ENCODE peak calls at places on chromosomes 2 and 18, in six cellular contexts. B is fibroblast of pulmonary artery; S is fibroblast of the aortic adventitia; V is left ventricle myocardium inferior; A is HCT116; T is CD8-positive, alpha-beta T cell. G is an unnamed sample.

GRCh38 chr2:110115291-110116032 is at the start of gene MALL:
- DNase-seq in B (no peak), S (peak), V (no peak), A (peak), T (no peak), G (peak)

GRCh38 chr2:219009294-219009693 is 16.1 kb upstream of the CRYBA2 start:
- DNase-seq in B (no peak), S (no peak), V (no peak), A (no peak), T (no peak), G (no peak)

GRCh38 chr2:232574674-232575403 is 24.4 kb downstream of the EIF4E2 start:
- DNase-seq in B (no peak), S (no peak), V (no peak), A (no peak), T (no peak), G (no peak)

GRCh38 chr2:148880636-148881035 is 5.6 kb downstream of the KIF5C start:
- DNase-seq in B (no peak), S (no peak), V (no peak), A (no peak), T (no peak), G (no peak)

GRCh38 chr2:216057688-216058193 is 23.9 kb downstream of the PECR start:
- DNase-seq in B (no peak), S (no peak), V (no peak), A (peak), T (peak), G (peak)

GRCh38 chr18:6437937-6438818 is 23.5 kb upstream of the L3MBTL4 start:
- DNase-seq in B (no peak), S (no peak), V (no peak), A (no peak), T (no peak), G (no peak)

GRCh38 chr2:26396734-26397298 is 4.9 kb upstream of the DRC1 start:
- DNase-seq in B (no peak), S (no peak), V (no peak), A (no peak), T (peak), G (no peak)

GRCh38 chr2:235263205-235264120 is 230.4 kb upstream of the AGAP1 start:
- DNase-seq in B (peak), S (peak), V (peak), A (peak), T (no peak), G (peak)

GRCh38 chr2:41836944-41837343 is 210.9 kb upstream of the PKDCC start:
- DNase-seq in B (peak), S (peak), V (no peak), A (peak), T (peak), G (peak)

GRCh38 chr2:98242006-98242405 is 104.2 kb upstream of the CNGA3 start:
- DNase-seq in B (no peak), S (no peak), V (no peak), A (no peak), T (no peak), G (no peak)

GRCh38 chr2:71792926-71793761 is 339.8 kb downstream of the DYSF start:
- DNase-seq in B (peak), S (no peak), V (no peak), A (no peak), T (no peak), G (peak)

GRCh38 chr2:27494944-27495554 is at the start of gene FNDC4:
- DNase-seq in B (no peak), S (no peak), V (peak), A (no peak), T (peak), G (no peak)

GRCh38 chr2:24842081-24843050 is 49.1 kb downstream of the CENPO start:
- DNase-seq in B (no peak), S (no peak), V (peak), A (no peak), T (no peak), G (no peak)

GRCh38 chr2:30237346-30238142 is 6.2 kb downstream of the LBH start:
- DNase-seq in B (no peak), S (no peak), V (no peak), A (no peak), T (no peak), G (peak)

GRCh38 chr2:164115806-164116205 is 380.0 kb upstream of the FIGN start:
- DNase-seq in B (no peak), S (no peak), V (no peak), A (no peak), T (no peak), G (no peak)

GRCh38 chr2:157055660-157056199 is 201.8 kb upstream of the GALNT5 start:
- DNase-seq in B (peak), S (peak), V (no peak), A (peak), T (no peak), G (peak)

GRCh38 chr18:3972291-3972985 is 482.7 kb downstream of the DLGAP1 start:
- DNase-seq in B (no peak), S (no peak), V (no peak), A (no peak), T (no peak), G (no peak)

GRCh38 chr2:43269074-43269572 is 42.7 kb upstream of the ZFP36L2 start:
- DNase-seq in B (peak), S (peak), V (peak), A (no peak), T (no peak), G (peak)

GRCh38 chr2:58651930-58652329 is 410.8 kb upstream of the FANCL start:
- DNase-seq in B (no peak), S (no peak), V (no peak), A (no peak), T (no peak), G (no peak)

GRCh38 chr2:224927011-224927410 is 115.3 kb downstream of the DOCK10 start:
- DNase-seq in B (no peak), S (no peak), V (no peak), A (no peak), T (no peak), G (no peak)

GRCh38 chr18:8424917-8425725 is 184.1 kb upstream of the RAB12 start:
- DNase-seq in B (peak), S (peak), V (no peak), A (peak), T (no peak), G (peak)

GRCh38 chr2:55837073-55837472 is 86.5 kb downstream of the EFEMP1 start:
- DNase-seq in B (no peak), S (no peak), V (no peak), A (no peak), T (no peak), G (no peak)

GRCh38 chr2:137173514-137173913 is 408.2 kb downstream of the THSD7B start:
- DNase-seq in B (peak), S (peak), V (no peak), A (no peak), T (no peak), G (peak)

GRCh38 chr2:12167525-12168317 is 421.3 kb downstream of the LPIN1 start:
- DNase-seq in B (no peak), S (no peak), V (no peak), A (no peak), T (no peak), G (no peak)

GRCh38 chr2:205695460-205695979 is 13.2 kb downstream of the NRP2 start:
- DNase-seq in B (peak), S (peak), V (no peak), A (no peak), T (no peak), G (peak)

GRCh38 chr2:122206101-122206500 is 450.6 kb downstream of the TSN start:
- DNase-seq in B (peak), S (no peak), V (no peak), A (no peak), T (no peak), G (peak)

GRCh38 chr18:11392292-11392691 is 217.1 kb upstream of the SLC35G4 start:
- DNase-seq in B (no peak), S (no peak), V (no peak), A (peak), T (no peak), G (no peak)

GRCh38 chr18:68152770-68153169 is 562.1 kb downstream of the TMX3 start:
- DNase-seq in B (no peak), S (no peak), V (no peak), A (no peak), T (no peak), G (no peak)

GRCh38 chr2:98935111-98935770 is 784 bp downstream of the CRACDL start:
- DNase-seq in B (no peak), S (no peak), V (no peak), A (no peak), T (no peak), G (no peak)

GRCh38 chr18:36828157-36828629 is 609 bp downstream of the TPGS2 start:
- DNase-seq in B (peak), S (peak), V (no peak), A (peak), T (peak), G (peak)

GRCh38 chr2:85924522-85924921 is 35.7 kb upstream of the ST3GAL5 start:
- DNase-seq in B (peak), S (peak), V (peak), A (no peak), T (no peak), G (peak)

GRCh38 chr2:156147594-156148330 is 184.8 kb downstream of the NR4A2 start:
- DNase-seq in B (peak), S (peak), V (no peak), A (no peak), T (no peak), G (no peak)

GRCh38 chr2:205772983-205773382 is 90.7 kb downstream of the NRP2 start:
- DNase-seq in B (no peak), S (no peak), V (no peak), A (no peak), T (no peak), G (no peak)

GRCh38 chr2:8501061-8501460 is 180.8 kb upstream of the ID2 start:
- DNase-seq in B (no peak), S (no peak), V (no peak), A (no peak), T (no peak), G (no peak)

GRCh38 chr2:25844089-25844488 is 34.2 kb downstream of the ASXL2 start:
- DNase-seq in B (peak), S (peak), V (no peak), A (no peak), T (no peak), G (peak)

GRCh38 chr2:199624958-199625357 is 167.2 kb upstream of the SATB2 start:
- DNase-seq in B (no peak), S (no peak), V (no peak), A (no peak), T (no peak), G (no peak)

GRCh38 chr18:55858661-55859111 is 270.7 kb upstream of the TCF4 start:
- DNase-seq in B (no peak), S (peak), V (no peak), A (no peak), T (no peak), G (peak)

GRCh38 chr18:55857961-55858360 is 270.0 kb upstream of the TCF4 start:
- DNase-seq in B (no peak), S (no peak), V (no peak), A (no peak), T (no peak), G (no peak)

GRCh38 chr18:55857409-55857808 is 269.4 kb upstream of the TCF4 start:
- DNase-seq in B (no peak), S (no peak), V (no peak), A (no peak), T (no peak), G (no peak)

GRCh38 chr18:55861266-55861665 is 273.3 kb upstream of the TCF4 start:
- DNase-seq in B (peak), S (peak), V (no peak), A (no peak), T (no peak), G (peak)

DNA sequence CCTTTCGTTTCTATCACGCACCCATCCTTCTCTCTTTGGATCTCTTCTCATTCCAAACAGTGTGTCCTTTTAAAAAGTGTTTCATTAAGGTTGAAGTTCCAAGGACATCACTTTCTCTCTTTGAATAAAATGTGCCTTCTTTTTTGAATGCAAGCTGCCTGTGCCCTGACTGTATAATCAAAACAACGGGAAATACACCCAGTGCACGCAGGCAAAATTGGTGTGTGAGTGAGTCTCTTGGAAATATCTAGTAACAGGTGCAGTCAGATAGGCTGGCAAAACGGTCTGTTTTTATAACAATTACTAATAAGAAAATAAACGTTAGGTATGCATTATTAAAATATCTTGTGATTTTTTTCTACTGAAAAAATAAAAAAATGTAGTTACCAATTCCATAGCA is 271.1 kb upstream of the TCF4 start:
- DNase-seq in B (no peak), S (no peak), V (no peak), A (no peak), T (no peak), G (no peak)
- H3K4me3 ChIP-seq in B (peak), S (peak), V (peak), A (no peak), T (no peak), G (peak)

GRCh38 chr2:237614151-237614720 is 13.2 kb upstream of the LRRFIP1 start:
- DNase-seq in B (peak), S (peak), V (no peak), A (no peak), T (no peak), G (peak)
- TF ChIP-seq CTCF in B (no peak), S (no peak), V (no peak), A (no peak), T (no peak), G (peak)

DNA sequence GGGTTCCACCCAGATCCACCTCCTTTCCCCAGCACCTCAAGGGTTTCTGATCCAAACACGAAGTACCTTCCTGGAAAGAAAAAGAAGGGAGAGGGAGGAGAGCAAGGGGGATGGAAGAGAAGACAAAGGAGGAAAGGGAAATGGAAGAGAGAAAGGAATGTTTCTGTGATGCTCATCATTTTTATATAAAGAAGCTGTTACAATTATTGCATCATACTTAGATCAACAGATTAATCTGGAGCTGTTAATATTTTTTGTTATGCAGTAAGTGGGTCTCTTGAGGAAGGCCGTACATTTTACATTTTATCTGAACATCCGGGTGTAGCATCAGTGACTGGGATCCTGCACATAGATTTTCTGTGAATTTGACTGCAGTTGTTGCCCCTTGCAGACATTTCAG is 60.6 kb upstream of the NEDD4L start:
- DNase-seq in B (no peak), S (no peak), V (no peak), A (no peak), T (no peak), G (no peak)
- H3K4me3 ChIP-seq in B (no peak), S (no peak), V (no peak), A (no peak), T (no peak), G (no peak)

GRCh38 chr2:21280793-21281192 is 157.0 kb downstream of the TDRD15 start:
- DNase-seq in B (no peak), S (no peak), V (no peak), A (no peak), T (no peak), G (no peak)
- TF ChIP-seq CTCF in B (no peak), S (no peak), V (no peak), A (no peak), T (no peak), G (no peak)

DNA sequence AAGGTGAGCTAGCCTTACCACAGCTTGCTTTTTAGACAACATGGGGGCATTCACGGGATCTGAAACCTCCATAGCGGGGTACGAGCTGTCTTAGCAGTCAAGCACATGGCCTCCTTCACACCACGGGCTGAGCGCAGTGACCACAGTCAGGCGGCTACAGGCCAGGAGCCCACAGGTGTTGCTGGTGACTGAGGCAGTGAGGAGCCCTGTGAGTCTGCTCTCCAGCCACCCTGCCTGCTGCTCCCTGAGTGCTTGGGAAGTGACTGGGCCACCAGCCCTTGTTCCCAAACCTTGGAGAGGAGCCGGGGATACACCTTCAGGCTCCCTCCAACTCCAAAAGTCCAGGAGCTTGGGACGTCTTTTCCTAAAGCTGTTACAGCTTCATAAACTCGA is 418.1 kb upstream of the MYT1L start:
- DNase-seq in B (no peak), S (no peak), V (no peak), A (no peak), T (no peak), G (no peak)
- H3K4me3 ChIP-seq in B (no peak), S (no peak), V (no peak), A (no peak), T (no peak), G (no peak)